ENCODE peak calls at places on chromosomes 5 and 9, in five cellular contexts. F is neuronal stem cell, M is H9, J is mesenchymal stem cell, S is H1. Q is an unnamed sample.

GRCh38 chr9:122835313-122835731 is 6.9 kb upstream of the PDCL start:
- DNase-seq in S (no peak), F (no peak), M (peak), J (no peak), Q (no peak)

GRCh38 chr9:84379740-84380139 is 39.2 kb upstream of the SLC28A3 start:
- DNase-seq in F (no peak), M (no peak), S (no peak), J (no peak), Q (no peak)

GRCh38 chr5:37133939-37134338 is 115.2 kb downstream of the CPLANE1 start:
- DNase-seq in M (no peak), S (no peak), F (no peak), J (peak), Q (no peak)

GRCh38 chr5:56729488-56729887 is 85.9 kb upstream of the MAP3K1 start:
- DNase-seq in S (no peak), J (no peak), F (no peak), M (no peak), Q (no peak)

GRCh38 chr9:132210472-132211145 is 48.8 kb downstream of the NTNG2 start:
- DNase-seq in M (no peak), S (no peak), J (no peak), F (no peak), Q (no peak)

GRCh38 chr5:61342066-61342465 is 10.0 kb downstream of the ZSWIM6 start:
- DNase-seq in F (no peak), J (peak), S (no peak), M (no peak), Q (no peak)

GRCh38 chr5:56112526-56113121 is 117.9 kb upstream of the IL6ST start:
- DNase-seq in J (no peak), M (no peak), S (no peak), F (no peak), Q (peak)

GRCh38 chr9:121736964-121737462 is 85.6 kb downstream of the DAB2IP start:
- DNase-seq in S (no peak), F (no peak), J (no peak), M (peak), Q (peak)

GRCh38 chr5:126354012-126354856 is 69.0 kb upstream of the GRAMD2B start:
- DNase-seq in M (no peak), S (no peak), J (peak), F (no peak), Q (peak)

GRCh38 chr5:14859980-14860379 is 11.6 kb downstream of the ANKH start:
- DNase-seq in J (no peak), F (no peak), M (no peak), S (no peak), Q (no peak)

GRCh38 chr9:131397100-131397790 is 3.4 kb downstream of the PRRC2B start:
- DNase-seq in M (peak), J (peak), S (no peak), F (no peak), Q (no peak)

GRCh38 chr5:102792705-102793104 is 37.6 kb downstream of the PAM start:
- DNase-seq in S (no peak), F (no peak), J (no peak), M (no peak), Q (peak)

GRCh38 chr9:133202688-133203453 is 6.2 kb downstream of the OBP2B start:
- DNase-seq in J (no peak), M (no peak), F (no peak), S (no peak), Q (no peak)

GRCh38 chr5:171755354-171755821 is 30.2 kb upstream of the SMIM23 start:
- DNase-seq in S (no peak), J (peak), M (no peak), F (no peak), Q (peak)

GRCh38 chr5:153746440-153746839 is 256.0 kb downstream of the GRIA1 start:
- DNase-seq in J (no peak), S (no peak), M (no peak), F (no peak), Q (no peak)

GRCh38 chr5:169873642-169874041 is 106.7 kb downstream of the INSYN2B start:
- DNase-seq in J (peak), S (no peak), F (no peak), M (no peak), Q (peak)

GRCh38 chr5:53397845-53398244 is 82.6 kb upstream of the FST start:
- DNase-seq in J (peak), S (no peak), M (no peak), F (no peak), Q (no peak)

GRCh38 chr5:54309751-54310432 is 481 bp downstream of the ARL15 start:
- DNase-seq in M (no peak), F (peak), S (no peak), J (peak), Q (peak)

GRCh38 chr5:146137967-146138403 is 32.6 kb upstream of the PLAC8L1 start:
- DNase-seq in J (peak), S (no peak), F (no peak), M (no peak), Q (peak)

GRCh38 chr5:172700686-172701324 is 59.7 kb downstream of the NEURL1B start:
- DNase-seq in J (no peak), M (no peak), F (no peak), S (no peak), Q (no peak)

GRCh38 chr9:16069671-16070586 is 517.1 kb downstream of the CCDC171 start:
- DNase-seq in M (no peak), F (no peak), J (no peak), S (no peak), Q (no peak)

GRCh38 chr9:75088646-75089368 is 493 bp downstream of the OSTF1 start:
- DNase-seq in M (peak), F (no peak), S (no peak), J (peak), Q (peak)

GRCh38 chr5:61348437-61348836 is 16.4 kb downstream of the ZSWIM6 start:
- DNase-seq in M (no peak), S (no peak), F (no peak), J (no peak), Q (no peak)

GRCh38 chr9:105890046-105890822 is 195.9 kb downstream of the TMEM38B start:
- DNase-seq in J (no peak), S (no peak), M (no peak), F (no peak), Q (no peak)
- H2BK12ac ChIP-seq in J (no peak), S (no peak), M (no peak), F (no peak), Q (no peak)

DNA sequence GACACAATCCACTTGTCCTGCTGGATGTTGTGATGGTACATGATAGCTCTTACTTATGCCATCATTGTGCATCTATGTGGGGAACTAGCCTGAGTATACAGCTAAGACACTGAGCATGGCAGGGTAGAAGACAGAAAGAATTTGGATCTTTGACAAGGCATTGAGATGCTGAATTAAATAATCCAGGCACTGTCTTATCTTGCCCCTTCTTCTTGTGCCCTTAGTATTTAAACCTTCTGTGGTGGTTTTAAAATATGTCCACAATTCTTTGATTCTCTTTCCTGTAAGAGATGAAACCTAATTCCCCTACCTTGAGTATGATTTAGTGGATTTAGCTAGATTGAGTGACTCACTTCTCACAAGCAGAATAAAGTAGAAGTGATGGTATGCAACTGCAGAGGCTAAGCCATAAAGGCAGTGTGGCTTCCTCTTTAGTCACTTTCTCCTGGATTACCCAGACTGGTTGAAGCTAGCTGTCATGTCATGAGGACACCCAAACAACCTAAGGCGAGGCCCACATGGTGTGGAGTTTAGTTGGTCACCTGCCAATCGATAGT is 174.0 kb upstream of the NREP start:
- DNase-seq in J (peak), S (no peak), F (no peak), M (no peak), Q (peak)
- H3K9ac ChIP-seq in J (no peak), S (no peak), F (no peak), M (no peak), Q (no peak)

DNA sequence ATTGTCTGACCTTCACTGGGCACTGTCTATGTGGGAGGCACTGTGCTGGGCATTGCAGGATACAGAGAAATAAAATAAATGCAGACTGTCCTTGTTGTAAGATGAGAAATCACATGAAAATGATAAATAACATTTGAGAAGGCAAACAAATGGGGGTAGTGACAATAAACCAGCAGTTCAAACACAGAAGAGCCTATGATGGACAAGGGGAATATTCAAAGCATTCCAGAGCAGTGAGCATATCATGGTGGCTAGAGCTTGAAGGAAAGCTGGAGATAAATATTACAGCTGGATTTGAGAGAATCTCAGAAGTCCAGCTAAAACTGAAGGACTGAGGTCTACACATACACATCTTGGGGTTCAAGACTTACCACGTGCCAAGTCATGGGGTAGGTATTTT is 209.9 kb downstream of the ASTN2 start:
- DNase-seq in J (peak), S (no peak), F (no peak), M (no peak), Q (peak)
- H2BK12ac ChIP-seq in J (no peak), S (peak), F (no peak), M (no peak), Q (no peak)

DNA sequence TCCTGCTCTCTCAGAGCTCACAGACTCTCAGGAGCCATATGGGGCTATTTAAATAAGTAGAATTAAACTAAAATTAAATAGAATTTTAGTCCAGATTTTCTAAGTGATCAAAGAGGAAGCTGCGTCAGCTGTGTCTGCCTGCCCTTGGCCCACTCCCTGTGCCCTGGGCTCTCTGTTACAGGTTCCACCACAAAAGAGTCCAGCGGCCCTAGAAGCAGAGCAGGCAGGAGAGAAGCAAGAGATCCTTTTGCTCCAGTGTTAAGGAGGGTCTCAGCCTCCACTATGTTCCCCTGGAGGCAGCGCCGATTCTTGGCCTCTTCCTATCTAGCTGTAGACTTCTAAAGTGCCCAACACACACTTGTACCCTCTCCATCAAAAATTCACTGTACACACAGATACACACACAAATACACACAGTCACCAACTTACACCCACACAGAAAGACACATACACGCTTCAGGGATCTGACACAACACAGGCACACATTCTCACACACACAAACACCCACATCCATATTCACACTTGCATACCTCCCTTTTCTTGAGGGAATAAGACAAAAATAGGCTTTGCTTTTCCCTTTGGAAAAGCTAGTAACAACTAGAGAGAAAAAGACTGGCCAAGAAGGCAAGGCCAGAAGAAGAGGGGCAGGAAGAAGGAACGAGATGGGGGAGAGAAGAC is 5.5 kb upstream of the TNIP1 start:
- DNase-seq in F (no peak), M (no peak), S (no peak), J (no peak), Q (no peak)
- H3K9ac ChIP-seq in F (no peak), M (no peak), S (no peak), J (peak), Q (no peak)

DNA sequence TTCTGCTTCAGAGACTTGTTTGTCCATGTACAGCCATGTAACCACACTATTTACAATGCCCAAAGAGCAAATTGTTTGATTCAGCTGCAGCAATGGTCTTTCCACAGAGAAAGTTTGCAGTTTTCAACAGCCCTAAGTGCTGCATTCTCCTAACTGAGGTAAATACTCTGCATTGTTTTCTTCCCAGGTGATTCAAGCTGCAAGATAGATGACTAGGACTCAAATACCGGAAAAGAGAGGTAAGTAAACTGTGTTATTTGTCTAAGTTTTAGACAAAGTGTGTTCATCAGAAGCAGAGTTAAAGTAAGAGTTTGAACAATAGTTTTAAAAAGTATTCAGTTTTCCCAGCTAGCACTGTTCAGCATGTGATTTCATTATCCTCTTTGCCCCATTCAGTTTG is 1046.7 kb upstream of the C9orf72 start:
- DNase-seq in S (no peak), F (no peak), M (no peak), J (no peak), Q (no peak)
- H2BK12ac ChIP-seq in S (no peak), F (no peak), M (no peak), J (no peak), Q (no peak)

DNA sequence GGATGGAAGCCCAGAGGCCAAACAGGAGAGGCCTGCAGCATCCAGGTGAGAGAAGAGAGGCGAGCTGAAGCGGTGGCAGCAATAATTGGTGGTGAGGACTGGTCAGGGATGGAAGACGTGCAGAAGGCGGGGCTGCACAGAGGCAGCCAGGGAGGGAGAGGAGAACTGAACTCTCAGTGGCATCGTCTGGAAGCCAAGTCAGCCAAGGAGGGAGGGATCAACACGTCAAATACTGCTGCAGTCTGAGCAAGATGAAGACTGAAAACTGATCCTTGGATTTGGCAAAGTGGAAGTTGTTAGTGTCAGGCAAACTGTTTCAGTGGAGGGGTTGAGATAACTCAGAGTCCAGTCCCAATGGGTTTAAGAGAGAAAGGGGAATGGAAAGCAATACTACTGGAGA is 145.4 kb downstream of the CDK5RAP2 start:
- DNase-seq in F (no peak), M (no peak), J (peak), S (no peak), Q (no peak)
- H3K9ac ChIP-seq in F (no peak), M (no peak), J (peak), S (no peak), Q (no peak)

GRCh38 chr5:150038547-150038946 is 38.0 kb downstream of the HMGXB3 start:
- DNase-seq in S (no peak), F (no peak), M (no peak), J (no peak), Q (no peak)
- H2BK12ac ChIP-seq in S (no peak), F (no peak), M (no peak), J (no peak), Q (no peak)

GRCh38 chr9:136259836-136260235 is 14.2 kb upstream of the QSOX2 start:
- DNase-seq in J (no peak), M (no peak), S (no peak), F (no peak), Q (no peak)
- H3K9ac ChIP-seq in J (no peak), M (no peak), S (no peak), F (peak), Q (no peak)

DNA sequence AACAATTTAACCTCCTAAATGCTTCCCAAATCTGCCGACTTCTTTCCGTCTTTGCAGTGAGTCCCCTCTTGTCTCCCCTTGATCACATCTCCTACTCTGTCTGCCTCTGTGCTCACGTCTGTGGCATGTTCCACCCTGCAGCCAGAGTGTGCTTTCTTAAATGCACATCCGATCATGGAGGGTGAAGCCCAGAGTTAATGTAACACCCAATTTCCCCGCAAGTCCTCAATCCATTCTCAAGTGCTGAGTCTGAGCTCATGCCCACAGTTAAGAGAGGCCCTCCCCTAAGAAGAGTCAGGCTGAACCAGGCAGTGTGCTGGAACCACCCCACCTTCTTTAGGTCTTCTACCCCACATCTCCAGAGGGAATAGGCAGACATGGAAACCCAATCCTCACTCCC is 164.8 kb downstream of the EPB41L4A start:
- DNase-seq in J (no peak), S (no peak), F (no peak), M (no peak), Q (no peak)
- H2BK12ac ChIP-seq in J (no peak), S (no peak), F (no peak), M (no peak), Q (no peak)

DNA sequence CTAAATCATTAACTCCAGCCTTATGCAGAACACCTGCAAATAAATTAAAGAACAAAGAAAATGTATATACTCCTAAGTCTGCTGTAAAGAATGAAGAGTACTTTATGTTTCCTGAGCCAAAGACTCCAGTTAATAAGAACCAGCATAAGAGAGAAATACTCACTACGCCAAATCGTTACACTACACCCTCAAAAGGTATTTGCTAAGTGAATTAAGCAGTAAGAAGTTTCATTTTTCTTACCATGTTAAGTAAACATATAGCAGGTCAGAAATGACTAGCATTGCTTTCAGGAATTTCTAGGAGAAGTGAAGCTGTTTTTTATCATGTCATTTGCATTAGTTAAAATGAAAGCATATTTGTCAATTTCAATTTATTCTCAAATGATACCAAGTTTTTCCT is 92.7 kb downstream of the MELK start:
- DNase-seq in J (no peak), F (no peak), S (no peak), M (no peak), Q (no peak)
- H3K9ac ChIP-seq in J (no peak), F (no peak), S (no peak), M (no peak), Q (no peak)

Q was measured in trophoblast cell.